ENCODE peak calls at places on chromosomes 5 and 9, in five cellular contexts. K, U, H, F and Y are unnamed samples.
A peak's percentile ranks its signal among the peaks of the same experiment; 100 is the strongest.

GRCh38 chr9:107020040-107020530 is 157.1 kb downstream of the ZNF462 start:
- DNase-seq in F (no peak), U (no peak), K (no peak), H (no peak), Y (peak; percentile 96)

GRCh38 chr5:72138943-72139467 is 31.7 kb downstream of the MAP1B start:
- DNase-seq in K (no peak), U (peak; percentile 22), F (no peak), H (no peak), Y (peak; percentile 97)

GRCh38 chr9:85158512-85158911 is 489.0 kb downstream of the NTRK2 start:
- DNase-seq in K (no peak), H (no peak), U (no peak), F (no peak), Y (no peak)

GRCh38 chr5:123806644-123807043 is 294.7 kb downstream of the CSNK1G3 start:
- DNase-seq in U (no peak), F (no peak), K (no peak), H (no peak), Y (no peak)

GRCh38 chr9:14238518-14238917 is 75.4 kb downstream of the NFIB start:
- DNase-seq in K (no peak), H (peak; percentile 43), U (no peak), F (peak; percentile 40), Y (peak; percentile 58)

GRCh38 chr5:123718238-123718637 is 206.3 kb downstream of the CSNK1G3 start:
- DNase-seq in U (no peak), H (no peak), K (no peak), F (no peak), Y (peak; percentile 17)

GRCh38 chr9:103003689-103004088 is 8.6 kb downstream of the CYLC2 start:
- DNase-seq in F (no peak), U (no peak), K (no peak), H (no peak), Y (no peak)

GRCh38 chr5:14171091-14171490 is 27.9 kb downstream of the TRIO start:
- DNase-seq in H (no peak), U (no peak), F (no peak), K (no peak), Y (peak; percentile 74)

GRCh38 chr9:127550277-127550676 is 61.8 kb upstream of the STXBP1 start:
- DNase-seq in K (no peak), U (no peak), H (no peak), F (no peak), Y (no peak)

GRCh38 chr5:84437673-84438315 is 53.1 kb upstream of the EDIL3 start:
- DNase-seq in H (no peak), K (no peak), U (no peak), F (no peak), Y (peak; percentile 91)

GRCh38 chr5:113345261-113345940 is 89.4 kb downstream of the TSSK1B start:
- DNase-seq in U (no peak), H (no peak), K (no peak), F (no peak), Y (peak; percentile 83)

GRCh38 chr5:135195267-135195603 is 161.2 kb upstream of the PITX1 start:
- DNase-seq in H (no peak), F (no peak), K (no peak), U (no peak), Y (no peak)

GRCh38 chr9:113636693-113637092 is 173.2 kb downstream of the RGS3 start:
- DNase-seq in F (no peak), U (no peak), H (no peak), K (no peak), Y (no peak)

GRCh38 chr5:156815988-156816599 is 34.0 kb upstream of the PPP1R2B start:
- DNase-seq in H (peak; percentile 50), F (peak; percentile 14), U (no peak), K (no peak), Y (peak; percentile 42)

GRCh38 chr5:55429707-55430253 is 105.0 kb downstream of the PLPP1 start:
- DNase-seq in U (no peak), H (no peak), K (no peak), F (peak; percentile 84), Y (no peak)

GRCh38 chr5:111787006-111787405 is 30.0 kb upstream of the NREP start:
- DNase-seq in F (no peak), H (no peak), U (no peak), K (no peak), Y (peak; percentile 50)

GRCh38 chr9:92619601-92620300 is 50.2 kb downstream of the IPPK start:
- DNase-seq in K (no peak), F (no peak), U (no peak), H (no peak), Y (no peak)

GRCh38 chr9:14343236-14343947 is 29.5 kb upstream of the NFIB start:
- DNase-seq in H (no peak), K (no peak), F (no peak), U (no peak), Y (no peak)

GRCh38 chr5:109080896-109081295 is 328.9 kb downstream of the PJA2 start:
- DNase-seq in F (peak; percentile 30), H (no peak), U (no peak), K (no peak), Y (no peak)

GRCh38 chr9:134056483-134057310 is 11.1 kb downstream of the BRD3 start:
- DNase-seq in F (no peak), K (no peak), U (no peak), H (no peak), Y (no peak)

GRCh38 chr5:40074801-40075200 is 604.9 kb upstream of the PTGER4 start:
- DNase-seq in K (no peak), F (no peak), U (no peak), H (no peak), Y (no peak)

GRCh38 chr9:88388886-88389617 is 808 bp downstream of the SPIN1 start:
- DNase-seq in U (peak; percentile 83), F (peak; percentile 66), H (peak; percentile 61), K (no peak), Y (peak; percentile 76)
- TF ChIP-seq MAFK in U (no peak), F (no peak), H (no peak), K (no peak), Y (no peak)

GRCh38 chr5:151248651-151249050 is 4.3 kb upstream of the GM2A start:
- DNase-seq in F (no peak), H (no peak), K (no peak), U (no peak), Y (no peak)
- TF ChIP-seq MAFK in F (no peak), H (no peak), K (no peak), U (no peak), Y (no peak)

GRCh38 chr9:77583366-77583626 is 64.8 kb downstream of the GNA14 start:
- DNase-seq in H (no peak), K (no peak), U (no peak), F (no peak), Y (no peak)

GRCh38 chr9:77587036-77587435 is 61.1 kb downstream of the GNA14 start:
- DNase-seq in K (no peak), H (no peak), U (no peak), F (no peak), Y (no peak)

GRCh38 chr9:77585335-77585786 is 62.8 kb downstream of the GNA14 start:
- DNase-seq in K (peak; percentile 27), F (no peak), U (peak; percentile 5), H (no peak), Y (no peak)

GRCh38 chr9:77586591-77586990 is 61.5 kb downstream of the GNA14 start:
- DNase-seq in U (no peak), H (no peak), K (no peak), F (no peak), Y (no peak)

GRCh38 chr9:77582572-77583365 is 65.4 kb downstream of the GNA14 start:
- DNase-seq in F (no peak), H (no peak), U (no peak), K (no peak), Y (no peak)
- TF ChIP-seq MAFK in F (no peak), H (no peak), U (no peak), K (no peak), Y (no peak)

DNA sequence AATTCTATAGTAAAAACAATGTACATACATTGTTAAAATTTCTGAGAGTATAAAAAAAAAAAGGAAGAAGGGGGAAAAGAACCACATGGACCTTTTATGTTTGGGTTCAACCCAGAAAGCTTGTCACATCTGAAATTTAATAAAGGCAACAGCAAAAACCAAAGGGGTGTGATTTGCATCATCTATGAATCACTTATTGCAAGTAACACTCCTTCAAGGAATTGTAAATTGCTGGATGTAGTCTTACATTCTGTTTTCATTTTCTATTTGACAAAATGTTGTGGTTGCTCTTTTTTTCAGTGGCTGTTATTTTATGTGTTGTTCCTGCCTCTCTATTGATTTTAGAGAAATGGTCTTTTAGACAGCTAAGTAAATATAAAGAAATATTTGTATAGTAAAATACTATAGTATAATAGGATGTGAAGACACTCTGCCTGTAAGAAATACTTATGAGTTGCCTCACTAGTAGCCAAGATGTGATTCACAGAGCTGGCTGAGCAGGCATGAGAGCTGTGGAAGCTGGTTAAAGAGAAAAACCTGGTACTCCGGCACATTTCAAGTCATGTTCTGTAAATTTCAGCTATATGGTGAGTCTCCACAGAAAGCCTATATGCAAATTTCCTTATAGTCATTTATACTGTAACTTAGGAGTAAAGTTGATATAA is 131.1 kb upstream of the CNTLN start:
- DNase-seq in U (no peak), K (no peak), H (no peak), F (no peak), Y (peak; percentile 83)
- TF ChIP-seq MAFK in U (no peak), K (no peak), H (no peak), F (no peak), Y (no peak)

GRCh38 chr5:17415282-17415681 is 82.7 kb upstream of the TAF11L2 start:
- DNase-seq in H (no peak), K (no peak), U (no peak), F (no peak), Y (no peak)
- TF ChIP-seq MAFK in H (no peak), K (no peak), U (no peak), F (no peak), Y (no peak)

GRCh38 chr5:44542470-44542869 is 153.2 kb upstream of the FGF10 start:
- DNase-seq in F (no peak), K (no peak), U (no peak), H (no peak), Y (no peak)

GRCh38 chr5:44546283-44546682 is 157.1 kb upstream of the FGF10 start:
- DNase-seq in K (no peak), H (no peak), F (no peak), U (no peak), Y (peak; percentile 68)
- TF ChIP-seq MAFK in K (no peak), H (no peak), F (no peak), U (no peak), Y (no peak)